ENCODE peak calls at places on chromosome 19, in five cellular contexts. L is SK-N-SH, D is DND-41, T is BE2C, B is aorta. V is an unnamed sample.
A peak's percentile ranks its signal among the peaks of the same experiment; 100 is the strongest.

GRCh38 chr19:44757735-44758505 is 9.4 kb downstream of the BCL3 start:
- DNase-seq in T (peak; percentile 77), L (peak; percentile 87), B (peak; percentile 93), D (no peak), V (peak; percentile 90)

GRCh38 chr19:46639356-46640061 is 3.5 kb upstream of the GNG8 start:
- DNase-seq in T (peak; percentile 81), B (peak; percentile 87), D (peak; percentile 30), L (peak; percentile 94), V (peak; percentile 86)

GRCh38 chr19:22784051-22784450 is at the start of gene ZNF99:
- DNase-seq in B (peak; percentile 80), T (peak; percentile 7), L (no peak), D (no peak), V (no peak)

GRCh38 chr19:51108066-51108804 is at the start of gene CTU1:
- DNase-seq in L (peak; percentile 94), T (peak; percentile 98), B (peak; percentile 98), D (peak; percentile 99), V (peak; percentile 99)

GRCh38 chr19:28940751-28941500 is 272.0 kb downstream of the UQCRFS1 start:
- DNase-seq in B (no peak), D (no peak), T (no peak), L (no peak), V (no peak)

GRCh38 chr19:19544257-19545127 is 6.4 kb downstream of the CILP2 start:
- DNase-seq in D (no peak), L (no peak), B (no peak), T (peak; percentile 8), V (no peak)

GRCh38 chr19:3179739-3180293 is 1.2 kb downstream of the S1PR4 start:
- DNase-seq in D (peak; percentile 51), B (peak; percentile 76), L (no peak), T (no peak), V (no peak)

GRCh38 chr19:10283786-10284540 is 2.8 kb upstream of the ICAM4 start:
- DNase-seq in B (no peak), L (no peak), D (no peak), T (no peak), V (no peak)

GRCh38 chr19:19026299-19026971 is 6.9 kb downstream of the SUGP2 start:
- DNase-seq in D (no peak), L (no peak), B (no peak), T (no peak), V (peak; percentile 7)

GRCh38 chr19:7213628-7214328 is 80.4 kb downstream of the INSR start:
- DNase-seq in T (no peak), D (no peak), L (no peak), B (no peak), V (no peak)

GRCh38 chr19:38515906-38516305 is 82.4 kb downstream of the RYR1 start:
- DNase-seq in D (no peak), B (no peak), L (no peak), T (no peak), V (no peak)

GRCh38 chr19:32642771-32643170 is 32.2 kb downstream of the ANKRD27 start:
- DNase-seq in T (no peak), L (no peak), B (no peak), D (peak; percentile 76), V (no peak)

GRCh38 chr19:9848060-9848459 is 12.9 kb downstream of the PIN1 start:
- DNase-seq in B (no peak), T (peak; percentile 37), L (peak; percentile 81), D (peak; percentile 33), V (peak; percentile 65)

GRCh38 chr19:45882652-45883585 is 3.0 kb downstream of the IRF2BP1 start:
- DNase-seq in L (peak; percentile 96), B (peak; percentile 94), D (peak; percentile 82), T (peak; percentile 75), V (peak; percentile 92)

GRCh38 chr19:46192990-46193650 is 36.4 kb upstream of the IGFL1 start:
- DNase-seq in T (peak; percentile 62), L (no peak), D (no peak), B (no peak), V (no peak)

GRCh38 chr19:18401580-18402112 is 4.2 kb upstream of the LRRC25 start:
- DNase-seq in B (no peak), D (peak; percentile 45), L (no peak), T (no peak), V (peak; percentile 57)

GRCh38 chr19:55695511-55696290 is 20.7 kb downstream of the EPN1 start:
- DNase-seq in L (no peak), B (peak; percentile 58), D (no peak), T (no peak), V (no peak)

GRCh38 chr19:30163663-30164062 is 208.5 kb upstream of the ZNF536 start:
- DNase-seq in B (no peak), T (no peak), D (no peak), L (no peak), V (no peak)

GRCh38 chr19:53808710-53809125 is 15.4 kb downstream of the NLRP12 start:
- DNase-seq in D (no peak), L (peak; percentile 49), B (no peak), T (no peak), V (peak; percentile 68)

GRCh38 chr19:4474504-4475136 is 2.5 kb downstream of the HDGFL2 start:
- DNase-seq in B (no peak), T (peak; percentile 89), D (peak; percentile 26), L (peak; percentile 95), V (peak; percentile 93)

GRCh38 chr19:47863514-47863936 is 4.5 kb downstream of the TPRX2 start:
- DNase-seq in L (peak; percentile 93), T (peak; percentile 91), D (peak; percentile 78), B (peak; percentile 97), V (peak; percentile 97)

GRCh38 chr19:47766359-47766620 is 12.2 kb upstream of the SELENOW start:
- DNase-seq in L (no peak), B (no peak), T (no peak), D (no peak), V (no peak)

GRCh38 chr19:13060233-13060963 is 42.3 kb downstream of the LYL1 start:
- DNase-seq in D (no peak), B (peak; percentile 87), T (no peak), L (peak; percentile 75), V (peak; percentile 63)

GRCh38 chr19:34172661-34173144 is 399 bp downstream of the LSM14A start:
- DNase-seq in D (no peak), L (peak; percentile 70), B (peak; percentile 80), T (no peak), V (peak; percentile 90)

GRCh38 chr19:29845576-29846176 is 33.9 kb downstream of the CCNE1 start:
- DNase-seq in T (no peak), B (peak; percentile 72), D (no peak), L (peak; percentile 63), V (peak; percentile 38)

GRCh38 chr19:43465468-43466120 is at the start of gene LYPD3:
- DNase-seq in T (no peak), D (no peak), B (peak; percentile 81), L (no peak), V (peak; percentile 19)

GRCh38 chr19:18090545-18091216 is 3.9 kb upstream of the IL12RB1 start:
- DNase-seq in L (no peak), D (no peak), T (no peak), B (no peak), V (no peak)

GRCh38 chr19:58097783-58098681 is at the start of gene ZSCAN18:
- DNase-seq in D (peak; percentile 98), T (peak; percentile 98), B (peak; percentile 100), L (peak; percentile 99), V (peak; percentile 100)

GRCh38 chr19:44644391-44645016 is 794 bp downstream of the PVR start:
- DNase-seq in T (peak; percentile 50), L (peak; percentile 79), D (no peak), B (peak; percentile 81), V (peak; percentile 57)

GRCh38 chr19:53903055-53903680 is 5.9 kb upstream of the CACNG7 start:
- DNase-seq in L (no peak), T (no peak), D (peak; percentile 42), B (no peak), V (peak; percentile 92)

GRCh38 chr19:17779281-17779930 is 15.5 kb upstream of the B3GNT3 start:
- DNase-seq in D (no peak), B (no peak), T (no peak), L (peak; percentile 49), V (peak; percentile 81)

GRCh38 chr19:48881741-48882657 is 9.8 kb downstream of the PPP1R15A start:
- DNase-seq in L (no peak), B (peak; percentile 66), D (peak; percentile 36), T (no peak), V (peak; percentile 74)

GRCh38 chr19:51258165-51258564 is 7.3 kb downstream of the SIGLECL1 start:
- DNase-seq in B (no peak), T (no peak), L (no peak), D (no peak), V (no peak)

GRCh38 chr19:18013621-18014111 is 5.7 kb downstream of the ARRDC2 start:
- DNase-seq in L (no peak), D (no peak), B (no peak), T (peak; percentile 29), V (peak; percentile 39)

DNA sequence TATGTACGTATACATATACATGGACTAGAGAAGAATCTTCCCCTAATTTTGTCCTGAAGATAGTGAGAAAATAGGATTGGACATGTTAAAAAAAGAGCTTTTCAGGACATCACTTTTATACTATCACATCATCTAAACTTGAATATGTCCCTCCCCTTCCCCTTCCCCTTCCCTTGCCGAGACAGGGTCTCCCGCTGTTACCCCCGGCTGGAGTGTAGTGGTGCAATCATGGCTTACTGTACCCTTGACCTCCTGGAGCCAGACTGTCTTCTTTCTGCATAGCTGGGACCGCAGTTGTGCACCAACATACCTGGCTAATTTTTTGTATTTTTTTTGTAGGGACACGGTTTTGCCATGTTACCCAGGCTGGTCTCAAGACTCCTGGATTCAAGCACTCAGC is 6.6 kb downstream of the HNRNPM start:
- DNase-seq in T (no peak), D (no peak), L (no peak), B (no peak), V (no peak)
- H3K36me3 ChIP-seq in T (peaks cover 53% of the 10 kb centered on the region), D (peaks cover 84% of the 10 kb centered on the region), L (peaks cover 39% of the 10 kb centered on the region), B (no peaks in the 10 kb centered on the region), V (peaks cover 8% of the 10 kb centered on the region)

DNA sequence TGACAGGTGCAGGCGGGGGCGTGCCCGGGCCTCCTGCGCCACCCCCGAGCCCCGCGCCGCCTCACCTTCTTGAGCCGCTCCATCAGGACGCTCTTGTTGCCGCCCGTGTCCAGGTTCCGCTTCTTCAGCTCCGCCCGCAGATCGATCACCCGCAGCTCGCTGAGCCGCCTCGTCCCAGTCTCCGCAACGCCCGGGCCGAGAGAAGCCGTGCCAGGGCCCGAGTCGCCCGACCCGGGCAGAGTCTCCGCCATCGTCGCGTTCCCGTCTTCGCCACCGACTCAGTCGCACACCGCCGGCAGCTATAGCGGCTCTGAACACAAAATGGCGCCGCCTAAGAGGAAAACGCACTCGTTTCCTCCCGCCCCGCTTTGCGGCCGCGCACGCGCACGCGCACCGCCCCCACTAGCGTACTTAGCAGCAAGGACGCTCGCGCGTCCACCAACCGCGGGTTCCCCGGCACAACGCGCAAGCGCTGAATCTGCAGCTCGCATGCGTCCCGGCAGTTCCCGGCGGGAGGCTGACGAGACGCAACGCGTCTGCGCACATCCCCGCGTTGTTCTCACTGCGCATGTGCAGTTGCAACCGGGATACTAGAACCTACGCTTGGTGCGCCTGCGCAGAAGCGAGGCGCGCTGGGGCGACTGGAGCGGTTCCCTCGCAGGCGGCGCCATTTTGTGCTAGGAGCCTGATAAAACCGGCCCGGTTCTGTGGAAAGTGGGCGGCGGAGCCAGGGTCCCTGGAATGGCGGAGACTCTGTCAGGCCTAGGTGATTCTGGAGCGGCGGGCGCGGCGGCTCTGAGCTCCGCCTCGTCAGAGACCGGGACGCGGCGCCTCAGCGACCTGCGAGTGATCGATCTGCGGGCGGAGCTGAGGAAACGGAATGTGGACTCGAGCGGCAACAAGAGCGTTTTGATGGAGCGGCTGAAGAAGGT is at the start of the genes SAFB and SAFB2:
- DNase-seq in B (peak; percentile 100), T (peak; percentile 99), L (peak; percentile 99), D (peak; percentile 100), V (peak; percentile 100)
- H3K4me1 ChIP-seq in B (no peaks in the 10 kb centered on the region), T (peaks cover 3% of the 10 kb centered on the region), L (peaks cover 34% of the 10 kb centered on the region), D (peaks cover 72% of the 10 kb centered on the region), V (peaks cover 38% of the 10 kb centered on the region)

GRCh38 chr19:42198676-42199439 is 18.6 kb downstream of the DEDD2 start:
- DNase-seq in T (no peak), B (peak; percentile 75), D (peak; percentile 97), L (no peak), V (no peak)
- H3K4me3 ChIP-seq in T (no peak overlapping the region), B (no peak overlapping the region), D (no peak overlapping the region), L (no peak overlapping the region), V (no peak overlapping the region)

GRCh38 chr19:5591476-5591875 is 23.7 kb upstream of the TINCR start:
- DNase-seq in B (peak; percentile 10), D (no peak), T (no peak), L (no peak), V (no peak)
- H3K36me3 ChIP-seq in B (no peaks in the 10 kb centered on the region), D (peaks cover 98% of the 10 kb centered on the region), T (peaks cover 98% of the 10 kb centered on the region), L (peaks cover 87% of the 10 kb centered on the region), V (no peaks in the 10 kb centered on the region)

V was measured in neural progenitor cell.